ENCODE peak calls at places on chromosomes 16 and 17, in four cellular contexts. Z is HepG2, Y is K562, X is GM12878. T is an unnamed sample.

GRCh38 chr16:3157229-3158013 is 22.6 kb downstream of the ZNF213 start:
- DNase-seq in Z (peak), Y (peak), X (no peak), T (peak)

GRCh38 chr17:17994271-17994670 is 21.6 kb downstream of the DRC3 start:
- DNase-seq in Z (peak), Y (no peak), X (no peak), T (no peak)

GRCh38 chr16:9112166-9112843 is 20.9 kb downstream of the HAPSTR1 start:
- DNase-seq in Z (peak), Y (no peak), X (no peak), T (no peak)

GRCh38 chr16:21242756-21243155 is 9.3 kb downstream of the ANKS4B start:
- DNase-seq in Z (no peak), Y (no peak), X (no peak), T (no peak)

GRCh38 chr17:82267575-82268379 is 5.7 kb downstream of the CSNK1D start:
- DNase-seq in Z (peak), Y (no peak), X (no peak), T (no peak)

GRCh38 chr17:8312251-8312650 is 2.2 kb downstream of the ARHGEF15 start:
- DNase-seq in Z (no peak), Y (no peak), X (no peak), T (no peak)

GRCh38 chr17:77117415-77117814 is 23.4 kb upstream of the SEC14L1 start:
- DNase-seq in Z (no peak), Y (no peak), X (no peak), T (no peak)

GRCh38 chr16:72894291-72895151 is 153.4 kb downstream of the ZFHX3 start:
- DNase-seq in Z (no peak), Y (no peak), X (no peak), T (no peak)

GRCh38 chr16:4684763-4685162 is 8.6 kb upstream of the NUDT16L1 start:
- DNase-seq in Z (no peak), Y (no peak), X (no peak), T (no peak)

GRCh38 chr16:4859900-4860255 is 12.6 kb downstream of the UBN1 start:
- DNase-seq in Z (no peak), Y (no peak), X (no peak), T (no peak)

GRCh38 chr17:49987290-49987585 is 7.8 kb downstream of the DLX3 start:
- DNase-seq in Z (no peak), Y (no peak), X (no peak), T (no peak)

GRCh38 chr16:71499775-71500364 is 10.7 kb upstream of the ZNF19 start:
- DNase-seq in Z (peak), Y (peak), X (peak), T (peak)

GRCh38 chr16:24775455-24775854 is 46.0 kb downstream of the TNRC6A start:
- DNase-seq in Z (no peak), Y (no peak), X (no peak), T (no peak)

GRCh38 chr17:16419074-16419928 is 3.9 kb downstream of the TRPV2 start:
- DNase-seq in Z (peak), Y (peak), X (peak), T (peak)

GRCh38 chr17:75891022-75891604 is 5.6 kb downstream of the TRIM65 start:
- DNase-seq in Z (peak), Y (no peak), X (no peak), T (no peak)

GRCh38 chr17:2077040-2077439 is 22.1 kb downstream of the HIC1 start:
- DNase-seq in Z (no peak), Y (no peak), X (no peak), T (no peak)

GRCh38 chr16:10405386-10405939 is 19.6 kb downstream of the ATF7IP2 start:
- DNase-seq in Z (peak), Y (peak), X (no peak), T (no peak)

GRCh38 chr16:86321491-86321890 is 188.8 kb upstream of the FOXF1 start:
- DNase-seq in Z (no peak), Y (no peak), X (no peak), T (no peak)

GRCh38 chr16:86319871-86320270 is 190.5 kb upstream of the FOXF1 start:
- DNase-seq in Z (no peak), Y (no peak), X (no peak), T (no peak)

GRCh38 chr16:86316967-86317616 is 193.2 kb upstream of the FOXF1 start:
- DNase-seq in Z (no peak), Y (no peak), X (no peak), T (no peak)

GRCh38 chr16:86317617-86318021 is 192.7 kb upstream of the FOXF1 start:
- DNase-seq in Z (no peak), Y (peak), X (no peak), T (no peak)

DNA sequence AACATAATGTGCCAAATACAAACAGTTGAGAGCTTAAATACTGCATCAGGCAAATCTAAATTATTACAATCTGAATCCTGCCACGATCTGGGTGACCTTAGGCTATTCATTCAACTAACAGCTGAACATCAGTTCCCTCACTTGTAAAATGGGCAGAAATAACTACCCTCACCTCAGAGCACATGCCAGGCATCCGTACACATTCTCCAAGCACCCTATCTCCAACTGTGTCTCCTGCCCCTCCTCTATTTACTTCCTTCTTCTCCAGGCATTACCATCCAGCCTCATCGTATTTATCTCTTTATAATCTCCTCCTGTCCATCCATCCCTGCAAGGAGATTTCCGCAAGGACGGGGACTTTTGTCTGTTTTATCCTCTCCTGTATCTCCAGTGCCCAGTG is 192.2 kb upstream of the FOXF1 start:
- DNase-seq in Z (no peak), Y (no peak), X (no peak), T (no peak)
- TF ChIP-seq SP1 in Z (no peak), Y (no peak), X (no peak), T (no peak)

DNA sequence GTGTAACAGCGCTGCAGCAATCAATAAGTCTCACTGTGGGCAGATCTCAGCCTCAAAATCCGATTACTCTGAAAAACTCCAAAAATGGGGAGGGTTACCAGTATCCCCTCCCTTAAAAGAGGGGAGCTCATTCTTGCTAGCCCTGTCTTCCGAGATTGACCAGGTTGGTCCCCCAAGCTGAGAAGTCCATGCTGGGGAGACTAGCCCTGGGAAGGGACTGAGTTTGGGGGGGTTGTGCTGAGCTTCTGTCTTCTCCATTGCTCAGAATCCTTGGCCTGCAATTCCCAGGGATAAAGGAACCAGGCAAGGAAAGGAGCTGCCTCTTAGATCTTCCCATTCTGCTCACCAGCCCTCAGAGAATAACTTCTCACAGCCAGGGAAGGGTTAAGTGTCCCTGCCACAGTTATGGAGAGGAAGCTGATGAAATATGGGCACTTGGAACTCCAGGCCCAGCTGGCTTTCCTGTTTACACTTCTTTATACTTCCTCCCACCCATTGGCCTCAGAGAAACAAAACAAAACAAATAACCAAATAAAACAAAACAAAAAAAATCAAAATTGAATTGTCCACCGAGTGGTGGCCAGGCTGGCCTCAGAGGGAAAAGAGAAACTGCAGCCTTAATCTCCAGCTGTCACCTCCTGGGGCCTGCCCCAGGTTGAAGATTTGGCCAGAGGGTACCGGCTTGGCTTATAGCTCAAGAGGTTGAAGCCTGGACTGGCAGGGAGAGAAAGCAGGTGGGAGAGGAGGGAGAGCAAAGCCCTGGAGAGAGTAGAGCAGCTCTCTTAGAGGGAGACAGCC is 2.6 kb downstream of the HOXB3 start:
- DNase-seq in Z (no peak), Y (no peak), X (no peak), T (no peak)
- TF ChIP-seq FOXK2 in Z (no peak), Y (no peak), X (no peak), T (no peak)

GRCh38 chr16:83070416-83071199 is 443.8 kb downstream of the CDH13 start:
- DNase-seq in Z (no peak), Y (no peak), X (no peak), T (no peak)
- TF ChIP-seq BHLHE40 in Z (no peak), Y (no peak), X (no peak), T (no peak)

GRCh38 chr17:63295288-63295687 is 150.8 kb downstream of the CYB561 start:
- DNase-seq in Z (no peak), Y (no peak), X (no peak), T (no peak)

GRCh38 chr17:63295839-63296590 is 150.1 kb downstream of the CYB561 start:
- DNase-seq in Z (no peak), Y (no peak), X (no peak), T (no peak)

GRCh38 chr17:63290784-63291183 is 155.3 kb downstream of the CYB561 start:
- DNase-seq in Z (no peak), Y (no peak), X (no peak), T (no peak)

GRCh38 chr17:63291243-63291642 is 154.9 kb downstream of the CYB561 start:
- DNase-seq in Z (no peak), Y (no peak), X (no peak), T (no peak)

GRCh38 chr17:63293310-63293709 is 152.8 kb downstream of the CYB561 start:
- DNase-seq in Z (no peak), Y (no peak), X (no peak), T (no peak)
- TF ChIP-seq SP1 in Z (no peak), Y (no peak), X (no peak), T (no peak)

DNA sequence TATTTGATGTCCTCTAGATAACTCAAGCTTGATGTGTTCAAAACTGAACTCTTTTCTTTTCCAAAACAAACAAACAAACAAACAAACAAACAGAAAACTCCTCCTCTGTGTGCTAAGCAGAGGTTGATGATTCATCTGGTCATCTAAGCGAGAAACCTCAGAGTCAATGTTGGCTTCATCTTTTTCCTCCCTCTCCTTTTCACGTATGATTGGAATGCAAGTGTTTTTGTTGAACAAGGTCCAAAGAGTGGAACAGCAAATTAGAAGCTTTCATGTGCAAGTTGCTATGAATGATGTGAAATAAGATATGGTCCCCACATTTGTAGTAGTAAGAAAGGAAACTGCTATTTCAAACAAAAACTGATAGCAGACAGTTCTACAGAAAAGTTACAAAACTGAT is 52.5 kb downstream of the TBX4 start:
- DNase-seq in Z (peak), Y (no peak), X (no peak), T (no peak)
- TF ChIP-seq FOXK2 in Z (no peak), Y (no peak), X (no peak), T (no peak)

DNA sequence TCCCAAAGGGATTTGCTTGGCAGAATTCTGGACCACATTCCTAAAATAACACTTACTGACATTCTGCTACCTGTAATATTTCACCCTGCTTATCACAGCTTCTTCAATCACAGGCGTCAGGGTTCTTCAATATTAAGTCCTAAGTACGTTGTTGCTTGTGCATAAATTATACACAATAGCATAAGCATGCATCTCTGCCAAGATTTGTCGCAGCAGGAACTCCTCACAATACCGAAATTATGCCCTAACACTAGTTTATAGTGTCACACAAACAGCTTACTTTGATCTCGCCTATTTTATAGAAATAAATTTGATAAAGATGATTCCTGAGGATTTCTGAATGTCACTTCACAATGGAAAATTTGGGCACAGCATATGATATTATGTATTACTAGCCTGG is 48.8 kb downstream of the UBE2G1 start:
- DNase-seq in Z (no peak), Y (no peak), X (no peak), T (no peak)
- TF ChIP-seq BHLHE40 in Z (no peak), Y (no peak), X (no peak), T (no peak)

DNA sequence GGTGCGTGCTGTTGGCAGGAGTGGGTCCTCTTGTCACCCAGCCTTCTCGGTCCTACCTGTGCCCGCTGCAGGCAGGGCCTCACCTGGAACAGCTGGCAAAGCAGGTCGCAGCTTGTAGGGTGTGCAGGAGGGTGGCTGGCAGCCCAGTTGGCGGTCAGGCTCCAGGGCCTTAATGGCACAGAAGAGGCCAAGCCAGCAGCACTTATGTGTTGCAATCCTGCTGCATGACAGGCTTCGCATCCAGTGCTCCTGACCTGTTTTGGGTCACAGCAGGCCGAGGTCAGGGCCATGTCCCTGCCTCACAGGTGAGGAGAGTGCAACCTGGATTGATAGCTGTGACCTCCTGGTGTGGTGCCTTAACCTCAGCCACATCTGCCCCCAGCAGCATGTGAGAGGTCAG is 31.9 kb downstream of the ZC3H18 start:
- DNase-seq in Z (no peak), Y (no peak), X (no peak), T (no peak)
- TF ChIP-seq SP1 in Z (no peak), Y (no peak), X (no peak), T (no peak)

GRCh38 chr16:2090819-2091721 is 43.3 kb downstream of the TSC2 start:
- DNase-seq in Z (no peak), Y (peak), X (no peak), T (peak)
- TF ChIP-seq FOXK2 in Z (no peak), Y (no peak), X (no peak), T (no peak)

T was measured in HEK293T.